ENCODE peak calls at places on chromosomes 1 and 21, in ten cellular contexts. One of them, this sample, is unnamed.
A peak's percentile ranks its signal among the peaks of the same experiment; 100 is the strongest.

GRCh38 chr1:15145327-15145726 is 8.2 kb upstream of the TMEM51 start:
- DNase-seq in cardiac fibroblast: no peak
- DNase-seq in SK-N-SH: no peak
- DNase-seq in heart right ventricle: no peak
- DNase-seq in GM06990: no peak
- DNase-seq in psoas muscle: no peak
- DNase-seq in CD4-positive, CD25-positive, alpha-beta regulatory T cell: no peak
- DNase-seq in testis: no peak
- DNase-seq in endodermal cell: no peak
- DNase-seq in lower leg skin: no peak
- DNase-seq in this sample: no peak

GRCh38 chr1:147717706-147718097 is 42.7 kb downstream of the GJA5 start:
- DNase-seq in cardiac fibroblast: peak; percentile 7
- DNase-seq in SK-N-SH: no peak
- DNase-seq in heart right ventricle: no peak
- DNase-seq in GM06990: no peak
- DNase-seq in psoas muscle: no peak
- DNase-seq in CD4-positive, CD25-positive, alpha-beta regulatory T cell: peak; percentile 53
- DNase-seq in testis: no peak
- DNase-seq in endodermal cell: no peak
- DNase-seq in lower leg skin: no peak
- DNase-seq in this sample: peak; percentile 38

GRCh38 chr1:95013948-95014574 is 58.7 kb downstream of the ALG14 start:
- DNase-seq in cardiac fibroblast: peak; percentile 43
- DNase-seq in SK-N-SH: no peak
- DNase-seq in heart right ventricle: no peak
- DNase-seq in GM06990: no peak
- DNase-seq in psoas muscle: no peak
- DNase-seq in CD4-positive, CD25-positive, alpha-beta regulatory T cell: no peak
- DNase-seq in testis: no peak
- DNase-seq in endodermal cell: no peak
- DNase-seq in lower leg skin: no peak
- DNase-seq in this sample: no peak

GRCh38 chr1:110119843-110120242 is 7.6 kb downstream of the UBL4B start:
- DNase-seq in cardiac fibroblast: no peak
- DNase-seq in SK-N-SH: no peak
- DNase-seq in heart right ventricle: no peak
- DNase-seq in GM06990: no peak
- DNase-seq in psoas muscle: no peak
- DNase-seq in CD4-positive, CD25-positive, alpha-beta regulatory T cell: no peak
- DNase-seq in testis: no peak
- DNase-seq in endodermal cell: no peak
- DNase-seq in lower leg skin: no peak
- DNase-seq in this sample: no peak

GRCh38 chr1:231817813-231818212 is 191.2 kb downstream of the DISC1 start:
- DNase-seq in cardiac fibroblast: peak; percentile 22
- DNase-seq in SK-N-SH: no peak
- DNase-seq in heart right ventricle: no peak
- DNase-seq in GM06990: no peak
- DNase-seq in psoas muscle: no peak
- DNase-seq in CD4-positive, CD25-positive, alpha-beta regulatory T cell: no peak
- DNase-seq in testis: no peak
- DNase-seq in endodermal cell: no peak
- DNase-seq in lower leg skin: no peak
- DNase-seq in this sample: no peak

GRCh38 chr1:6384962-6385672 is 8.4 kb downstream of the ACOT7 start:
- DNase-seq in cardiac fibroblast: no peak
- DNase-seq in SK-N-SH: peak; percentile 84
- DNase-seq in heart right ventricle: peak; percentile 30
- DNase-seq in GM06990: no peak
- DNase-seq in psoas muscle: no peak
- DNase-seq in CD4-positive, CD25-positive, alpha-beta regulatory T cell: no peak
- DNase-seq in testis: no peak
- DNase-seq in endodermal cell: no peak
- DNase-seq in lower leg skin: no peak
- DNase-seq in this sample: no peak

GRCh38 chr1:4668738-4669700 is 14.6 kb downstream of the AJAP1 start:
- DNase-seq in cardiac fibroblast: peak; percentile 14
- DNase-seq in SK-N-SH: no peak
- DNase-seq in heart right ventricle: no peak
- DNase-seq in GM06990: no peak
- DNase-seq in psoas muscle: no peak
- DNase-seq in CD4-positive, CD25-positive, alpha-beta regulatory T cell: no peak
- DNase-seq in testis: no peak
- DNase-seq in endodermal cell: no peak
- DNase-seq in lower leg skin: no peak
- DNase-seq in this sample: no peak

GRCh38 chr21:44966135-44967081 is 26.6 kb downstream of the SLX9 start:
- DNase-seq in cardiac fibroblast: no peak
- DNase-seq in SK-N-SH: peak; percentile 79
- DNase-seq in heart right ventricle: peak; percentile 78
- DNase-seq in GM06990: no peak
- DNase-seq in psoas muscle: peak; percentile 77
- DNase-seq in CD4-positive, CD25-positive, alpha-beta regulatory T cell: no peak
- DNase-seq in testis: no peak
- DNase-seq in endodermal cell: no peak
- DNase-seq in lower leg skin: no peak
- DNase-seq in this sample: peak; percentile 44

GRCh38 chr1:53311909-53312305 is 16.0 kb downstream of the LRP8 start:
- DNase-seq in cardiac fibroblast: no peak
- DNase-seq in SK-N-SH: peak; percentile 11
- DNase-seq in heart right ventricle: no peak
- DNase-seq in GM06990: no peak
- DNase-seq in psoas muscle: no peak
- DNase-seq in CD4-positive, CD25-positive, alpha-beta regulatory T cell: no peak
- DNase-seq in testis: no peak
- DNase-seq in endodermal cell: no peak
- DNase-seq in lower leg skin: no peak
- DNase-seq in this sample: no peak

GRCh38 chr1:227942716-227943261 is 4.9 kb downstream of the WNT9A start:
- DNase-seq in cardiac fibroblast: no peak
- DNase-seq in SK-N-SH: peak; percentile 21
- DNase-seq in heart right ventricle: no peak
- DNase-seq in GM06990: no peak
- DNase-seq in psoas muscle: no peak
- DNase-seq in CD4-positive, CD25-positive, alpha-beta regulatory T cell: no peak
- DNase-seq in testis: peak; percentile 11
- DNase-seq in endodermal cell: no peak
- DNase-seq in lower leg skin: peak; percentile 70
- DNase-seq in this sample: no peak

GRCh38 chr1:75188892-75189291 is 54.7 kb downstream of the LHX8 start:
- DNase-seq in cardiac fibroblast: no peak
- DNase-seq in SK-N-SH: no peak
- DNase-seq in heart right ventricle: no peak
- DNase-seq in GM06990: no peak
- DNase-seq in psoas muscle: no peak
- DNase-seq in CD4-positive, CD25-positive, alpha-beta regulatory T cell: no peak
- DNase-seq in testis: no peak
- DNase-seq in endodermal cell: no peak
- DNase-seq in lower leg skin: no peak
- DNase-seq in this sample: no peak

DNA sequence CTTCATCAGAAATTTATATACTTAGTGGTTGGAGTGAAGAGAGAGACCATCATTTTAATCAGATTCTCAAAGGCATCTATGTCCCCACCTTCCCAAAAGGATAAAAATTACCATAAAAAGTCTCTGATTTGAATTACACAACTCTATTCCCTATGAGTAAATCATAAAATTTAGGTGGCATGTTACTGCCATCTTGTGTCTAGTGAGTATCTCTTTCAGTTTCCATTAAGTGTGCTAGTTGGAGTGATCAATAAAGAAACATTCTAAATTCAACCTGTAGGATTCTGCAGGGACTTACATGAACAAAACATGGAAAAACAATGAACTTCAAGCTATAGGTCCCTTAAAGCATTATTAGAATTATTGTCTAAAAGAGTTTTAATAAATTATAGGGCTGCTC is 655.4 kb downstream of the LTN1 start:
- DNase-seq in cardiac fibroblast: peak; percentile 82
- DNase-seq in SK-N-SH: peak; percentile 8
- DNase-seq in heart right ventricle: no peak
- DNase-seq in GM06990: no peak
- DNase-seq in psoas muscle: no peak
- DNase-seq in CD4-positive, CD25-positive, alpha-beta regulatory T cell: peak; percentile 1
- DNase-seq in testis: no peak
- DNase-seq in endodermal cell: no peak
- DNase-seq in lower leg skin: no peak
- DNase-seq in this sample: no peak
- H3K4me3 ChIP-seq in cardiac fibroblast: no peak overlapping the region
- H3K4me3 ChIP-seq in SK-N-SH: no peak overlapping the region
- H3K4me3 ChIP-seq in heart right ventricle: no peak overlapping the region
- H3K4me3 ChIP-seq in GM06990: no peak overlapping the region
- H3K4me3 ChIP-seq in psoas muscle: no peak overlapping the region
- H3K4me3 ChIP-seq in CD4-positive, CD25-positive, alpha-beta regulatory T cell: no peak overlapping the region
- H3K4me3 ChIP-seq in testis: no peak overlapping the region
- H3K4me3 ChIP-seq in endodermal cell: no peak overlapping the region
- H3K4me3 ChIP-seq in lower leg skin: no peak overlapping the region
- H3K4me3 ChIP-seq in this sample: no peak overlapping the region

DNA sequence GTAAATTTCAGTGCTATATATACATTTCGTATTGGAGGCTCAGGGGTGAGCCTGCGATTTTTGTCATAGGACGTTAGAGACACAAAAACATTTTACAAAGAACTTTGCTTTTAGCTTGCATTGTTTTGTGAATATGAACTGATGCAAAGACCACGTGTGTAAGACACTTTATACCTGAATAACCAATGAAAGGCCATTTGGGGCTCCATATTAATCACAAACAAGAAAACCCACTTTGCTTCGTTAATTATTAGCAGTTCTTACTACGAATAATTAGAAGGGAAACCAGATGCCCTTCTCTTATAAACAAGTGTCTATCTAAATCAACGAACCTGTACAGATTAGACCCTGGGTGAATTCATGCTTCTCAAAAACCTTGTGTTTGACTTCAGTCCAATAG is 1.1 kb downstream of the CYYR1 start:
- DNase-seq in cardiac fibroblast: no peak
- DNase-seq in SK-N-SH: no peak
- DNase-seq in heart right ventricle: no peak
- DNase-seq in GM06990: no peak
- DNase-seq in psoas muscle: no peak
- DNase-seq in CD4-positive, CD25-positive, alpha-beta regulatory T cell: no peak
- DNase-seq in testis: no peak
- DNase-seq in endodermal cell: no peak
- DNase-seq in lower leg skin: no peak
- DNase-seq in this sample: no peak
- H3K4me3 ChIP-seq in cardiac fibroblast: no peak overlapping the region
- H3K4me3 ChIP-seq in SK-N-SH: no peak overlapping the region
- H3K4me3 ChIP-seq in heart right ventricle: peak overlapping the region; percentile 64
- H3K4me3 ChIP-seq in GM06990: no peak overlapping the region
- H3K4me3 ChIP-seq in psoas muscle: peak overlapping the region; percentile 63
- H3K4me3 ChIP-seq in CD4-positive, CD25-positive, alpha-beta regulatory T cell: no peak overlapping the region
- H3K4me3 ChIP-seq in testis: peak overlapping the region; percentile 48
- H3K4me3 ChIP-seq in endodermal cell: peak overlapping the region; percentile 91
- H3K4me3 ChIP-seq in lower leg skin: peak overlapping the region; percentile 36
- H3K4me3 ChIP-seq in this sample: no peak overlapping the region

GRCh38 chr1:224502459-224503160 is 68.0 kb upstream of the WDR26 start:
- DNase-seq in cardiac fibroblast: no peak
- DNase-seq in SK-N-SH: peak; percentile 41
- DNase-seq in heart right ventricle: peak; percentile 21
- DNase-seq in GM06990: no peak
- DNase-seq in psoas muscle: no peak
- DNase-seq in CD4-positive, CD25-positive, alpha-beta regulatory T cell: no peak
- DNase-seq in testis: peak; percentile 23
- DNase-seq in endodermal cell: peak; percentile 86
- DNase-seq in lower leg skin: peak; percentile 88
- DNase-seq in this sample: peak; percentile 70

GRCh38 chr1:224504642-224505041 is 70.0 kb upstream of the WDR26 start:
- DNase-seq in cardiac fibroblast: no peak
- DNase-seq in SK-N-SH: no peak
- DNase-seq in heart right ventricle: no peak
- DNase-seq in GM06990: no peak
- DNase-seq in psoas muscle: no peak
- DNase-seq in CD4-positive, CD25-positive, alpha-beta regulatory T cell: no peak
- DNase-seq in testis: no peak
- DNase-seq in endodermal cell: no peak
- DNase-seq in lower leg skin: no peak
- DNase-seq in this sample: no peak

GRCh38 chr1:224501836-224502235 is 67.2 kb upstream of the WDR26 start:
- DNase-seq in cardiac fibroblast: no peak
- DNase-seq in SK-N-SH: no peak
- DNase-seq in heart right ventricle: no peak
- DNase-seq in GM06990: no peak
- DNase-seq in psoas muscle: no peak
- DNase-seq in CD4-positive, CD25-positive, alpha-beta regulatory T cell: no peak
- DNase-seq in testis: no peak
- DNase-seq in endodermal cell: no peak
- DNase-seq in lower leg skin: peak; percentile 68
- DNase-seq in this sample: no peak

GRCh38 chr1:224505454-224506093 is 71.0 kb upstream of the WDR26 start:
- DNase-seq in cardiac fibroblast: no peak
- DNase-seq in SK-N-SH: no peak
- DNase-seq in heart right ventricle: no peak
- DNase-seq in GM06990: no peak
- DNase-seq in psoas muscle: no peak
- DNase-seq in CD4-positive, CD25-positive, alpha-beta regulatory T cell: no peak
- DNase-seq in testis: no peak
- DNase-seq in endodermal cell: no peak
- DNase-seq in lower leg skin: no peak
- DNase-seq in this sample: no peak

GRCh38 chr1:224503161-224504118 is 68.8 kb upstream of the WDR26 start:
- DNase-seq in cardiac fibroblast: peak; percentile 78
- DNase-seq in SK-N-SH: peak; percentile 89
- DNase-seq in heart right ventricle: peak; percentile 93
- DNase-seq in GM06990: peak; percentile 80
- DNase-seq in psoas muscle: peak; percentile 96
- DNase-seq in CD4-positive, CD25-positive, alpha-beta regulatory T cell: peak; percentile 31
- DNase-seq in testis: peak; percentile 95
- DNase-seq in endodermal cell: peak; percentile 93
- DNase-seq in lower leg skin: peak; percentile 97
- DNase-seq in this sample: peak; percentile 99
- H3K4me3 ChIP-seq in cardiac fibroblast: no peak overlapping the region
- H3K4me3 ChIP-seq in SK-N-SH: no peak overlapping the region
- H3K4me3 ChIP-seq in heart right ventricle: peak overlapping the region; percentile 16
- H3K4me3 ChIP-seq in GM06990: peak overlapping the region; percentile 3
- H3K4me3 ChIP-seq in psoas muscle: peak overlapping the region; percentile 39
- H3K4me3 ChIP-seq in CD4-positive, CD25-positive, alpha-beta regulatory T cell: no peak overlapping the region
- H3K4me3 ChIP-seq in testis: no peak overlapping the region
- H3K4me3 ChIP-seq in endodermal cell: no peak overlapping the region
- H3K4me3 ChIP-seq in lower leg skin: no peak overlapping the region
- H3K4me3 ChIP-seq in this sample: peak overlapping the region; percentile 9

DNA sequence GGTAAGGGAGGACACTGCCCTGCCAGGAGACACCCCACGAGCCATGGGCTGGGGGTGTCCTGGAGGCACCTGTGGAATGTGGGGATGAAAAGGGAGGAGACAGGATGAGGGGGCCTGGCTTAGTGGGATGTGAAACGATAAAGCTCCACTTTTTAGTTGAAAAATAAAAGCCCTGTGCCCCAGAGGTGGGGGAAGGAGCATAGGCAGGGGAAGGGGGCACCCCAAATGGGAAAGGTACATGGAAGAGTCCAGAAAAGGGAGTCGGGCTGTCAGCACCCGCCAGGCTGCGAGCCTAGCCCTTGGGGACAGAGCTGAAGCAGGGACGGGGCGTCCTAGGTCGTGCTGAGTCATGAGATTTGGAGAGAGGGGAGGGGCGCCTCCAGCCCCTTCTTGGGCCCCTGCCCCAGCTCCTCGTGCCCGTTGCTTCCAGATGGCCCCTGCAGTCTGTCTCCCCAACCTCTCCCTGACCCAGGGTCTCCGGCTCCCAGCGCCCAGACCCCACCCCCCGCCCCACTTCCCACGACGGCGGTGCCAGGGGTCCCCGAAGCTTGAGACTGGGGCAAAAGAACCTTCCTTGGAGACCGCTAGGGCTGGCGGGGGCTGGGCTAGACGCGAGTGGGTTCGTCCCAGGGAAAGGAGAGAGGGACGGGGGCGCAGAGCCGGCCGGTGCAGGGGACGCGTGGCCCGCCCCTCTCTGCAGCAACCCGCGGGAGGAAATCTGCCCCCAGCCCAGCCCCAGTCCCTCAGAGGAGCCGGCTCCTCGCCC is 795 bp downstream of the SYT2 start:
- DNase-seq in cardiac fibroblast: no peak
- DNase-seq in SK-N-SH: peak; percentile 58
- DNase-seq in heart right ventricle: no peak
- DNase-seq in GM06990: no peak
- DNase-seq in psoas muscle: no peak
- DNase-seq in CD4-positive, CD25-positive, alpha-beta regulatory T cell: no peak
- DNase-seq in testis: peak; percentile 29
- DNase-seq in endodermal cell: peak; percentile 78
- DNase-seq in lower leg skin: peak; percentile 68
- DNase-seq in this sample: no peak
- H3K4me3 ChIP-seq in cardiac fibroblast: no peak overlapping the region
- H3K4me3 ChIP-seq in SK-N-SH: peak overlapping the region; percentile 41
- H3K4me3 ChIP-seq in heart right ventricle: peak overlapping the region; percentile 38
- H3K4me3 ChIP-seq in GM06990: no peak overlapping the region
- H3K4me3 ChIP-seq in psoas muscle: peak overlapping the region; percentile 60
- H3K4me3 ChIP-seq in CD4-positive, CD25-positive, alpha-beta regulatory T cell: no peak overlapping the region
- H3K4me3 ChIP-seq in testis: peak overlapping the region; percentile 40
- H3K4me3 ChIP-seq in endodermal cell: peak overlapping the region; percentile 80
- H3K4me3 ChIP-seq in lower leg skin: no peak overlapping the region
- H3K4me3 ChIP-seq in this sample: no peak overlapping the region